ENCODE peak calls at places on chromosome 22, in ten cellular contexts. T is thoracic aorta, Z is Peyer's patch, M is tibial artery, H is HCT116, F is A673, I is Panc1, U is fibroblast of lung, C is lower lobe of right lung, P is small intestine. E is an unnamed sample.

GRCh38 chr22:30754971-30755759 is 60.5 kb downstream of the OSBP2 start:
- DNase-seq in T (no peak), Z (peak; percentile 57), M (peak; percentile 29), H (peak; percentile 66), F (peak; percentile 58), I (no peak), U (peak; percentile 75), C (no peak), P (peak; percentile 76), E (peak; percentile 45)

GRCh38 chr22:48950151-48950915 is 877.3 kb downstream of the BRD1 start:
- DNase-seq in T (no peak), Z (no peak), M (peak; percentile 11), H (no peak), F (no peak), I (no peak), U (no peak), C (no peak), P (no peak), E (no peak)

GRCh38 chr22:50675553-50676199 is 3.1 kb downstream of the SHANK3 start:
- DNase-seq in T (no peak), Z (no peak), M (no peak), H (no peak), F (no peak), I (no peak), U (no peak), C (no peak), P (no peak), E (no peak)

GRCh38 chr22:22798232-22798616 is 89.4 kb upstream of the IGLL5 start:
- DNase-seq in T (no peak), Z (no peak), M (no peak), H (no peak), F (no peak), I (no peak), U (no peak), C (no peak), P (no peak), E (no peak)

GRCh38 chr22:49404576-49405199 is 423.0 kb downstream of the BRD1 start:
- DNase-seq in T (no peak), Z (no peak), M (no peak), H (no peak), F (no peak), I (no peak), U (no peak), C (peak; percentile 38), P (no peak), E (no peak)

GRCh38 chr22:29195118-29195963 is 10.4 kb upstream of the EMID1 start:
- DNase-seq in T (no peak), Z (no peak), M (no peak), H (no peak), F (no peak), I (no peak), U (no peak), C (no peak), P (no peak), E (no peak)

GRCh38 chr22:48333816-48334735 is 1493.6 kb downstream of the BRD1 start:
- DNase-seq in T (no peak), Z (peak; percentile 28), M (no peak), H (no peak), F (no peak), I (no peak), U (no peak), C (peak; percentile 41), P (no peak), E (no peak)

GRCh38 chr22:39690901-39691620 is 120.5 kb downstream of the CACNA1I start:
- DNase-seq in T (no peak), Z (no peak), M (no peak), H (no peak), F (peak; percentile 38), I (no peak), U (no peak), C (no peak), P (no peak), E (no peak)

GRCh38 chr22:29842740-29843139 is 4.7 kb upstream of the ASCC2 start:
- DNase-seq in T (no peak), Z (no peak), M (peak; percentile 54), H (no peak), F (no peak), I (peak; percentile 67), U (peak; percentile 92), C (no peak), P (peak; percentile 2), E (no peak)

GRCh38 chr22:26573026-26573662 is 16.8 kb downstream of the TPST2 start:
- DNase-seq in T (no peak), Z (no peak), M (peak; percentile 55), H (no peak), F (peak; percentile 12), I (no peak), U (peak; percentile 21), C (peak; percentile 85), P (peak; percentile 63), E (no peak)

GRCh38 chr22:44539467-44540063 is 41.5 kb upstream of the RTL6 start:
- DNase-seq in T (no peak), Z (no peak), M (no peak), H (no peak), F (no peak), I (no peak), U (no peak), C (no peak), P (no peak), E (no peak)

GRCh38 chr22:43188829-43189545 is 2.1 kb upstream of the TTLL12 start:
- DNase-seq in T (no peak), Z (no peak), M (no peak), H (no peak), F (no peak), I (no peak), U (no peak), C (no peak), P (no peak), E (no peak)

GRCh38 chr22:49363526-49364230 is 464.0 kb downstream of the BRD1 start:
- DNase-seq in T (no peak), Z (no peak), M (no peak), H (no peak), F (no peak), I (no peak), U (no peak), C (peak; percentile 44), P (no peak), E (no peak)

GRCh38 chr22:23240639-23241389 is 60.5 kb downstream of the BCR start:
- DNase-seq in T (no peak), Z (no peak), M (no peak), H (no peak), F (peak; percentile 33), I (no peak), U (no peak), C (no peak), P (no peak), E (no peak)

GRCh38 chr22:30733081-30733680 is 38.5 kb downstream of the OSBP2 start:
- DNase-seq in T (no peak), Z (no peak), M (no peak), H (no peak), F (no peak), I (no peak), U (peak; percentile 88), C (no peak), P (no peak), E (no peak)

GRCh38 chr22:31945971-31946680 is 1.8 kb downstream of the YWHAH start:
- DNase-seq in T (no peak), Z (no peak), M (no peak), H (no peak), F (no peak), I (no peak), U (peak; percentile 31), C (no peak), P (peak; percentile 37), E (no peak)
- H3K27ac ChIP-seq in T (peak overlapping the region; percentile 89), Z (peak overlapping the region; percentile 97), M (peak overlapping the region; percentile 96), H (peak overlapping the region; percentile 98), F (peak overlapping the region; percentile 96), I (peak overlapping the region; percentile 90), U (peak overlapping the region; percentile 89), C (peak overlapping the region; percentile 96), P (peak overlapping the region; percentile 1), E (no peak overlapping the region)

GRCh38 chr22:38271101-38271500 is 1.7 kb downstream of the TMEM184B start:
- DNase-seq in T (no peak), Z (no peak), M (no peak), H (no peak), F (no peak), I (no peak), U (no peak), C (no peak), P (no peak), E (no peak)
- H3K27ac ChIP-seq in T (peak overlapping the region; percentile 93), Z (peak overlapping the region; percentile 10), M (peak overlapping the region; percentile 96), H (no peak overlapping the region), F (no peak overlapping the region), I (no peak overlapping the region), U (peak overlapping the region; percentile 23), C (peak overlapping the region; percentile 13), P (no peak overlapping the region), E (no peak overlapping the region)

GRCh38 chr22:37912171-37912570 is 6.1 kb downstream of the MICALL1 start:
- DNase-seq in T (no peak), Z (no peak), M (no peak), H (no peak), F (no peak), I (no peak), U (no peak), C (no peak), P (no peak), E (no peak)
- H3K27ac ChIP-seq in T (no peak overlapping the region), Z (no peak overlapping the region), M (peak overlapping the region; percentile 69), H (no peak overlapping the region), F (no peak overlapping the region), I (no peak overlapping the region), U (no peak overlapping the region), C (no peak overlapping the region), P (no peak overlapping the region), E (no peak overlapping the region)

GRCh38 chr22:35154937-35155387 is 89.0 kb downstream of the ISX start:
- DNase-seq in T (no peak), Z (peak; percentile 63), M (no peak), H (peak; percentile 57), F (peak; percentile 71), I (peak; percentile 17), U (peak; percentile 36), C (peak; percentile 56), P (peak; percentile 68), E (peak; percentile 86)

GRCh38 chr22:35160268-35160667 is 94.3 kb downstream of the ISX start:
- DNase-seq in T (no peak), Z (no peak), M (no peak), H (no peak), F (no peak), I (no peak), U (no peak), C (no peak), P (no peak), E (no peak)

GRCh38 chr22:35155403-35156025 is 89.6 kb downstream of the ISX start:
- DNase-seq in T (no peak), Z (no peak), M (no peak), H (no peak), F (peak; percentile 24), I (no peak), U (no peak), C (no peak), P (no peak), E (no peak)

GRCh38 chr22:35152316-35152715 is 86.4 kb downstream of the ISX start:
- DNase-seq in T (no peak), Z (no peak), M (no peak), H (no peak), F (no peak), I (no peak), U (no peak), C (no peak), P (no peak), E (no peak)

DNA sequence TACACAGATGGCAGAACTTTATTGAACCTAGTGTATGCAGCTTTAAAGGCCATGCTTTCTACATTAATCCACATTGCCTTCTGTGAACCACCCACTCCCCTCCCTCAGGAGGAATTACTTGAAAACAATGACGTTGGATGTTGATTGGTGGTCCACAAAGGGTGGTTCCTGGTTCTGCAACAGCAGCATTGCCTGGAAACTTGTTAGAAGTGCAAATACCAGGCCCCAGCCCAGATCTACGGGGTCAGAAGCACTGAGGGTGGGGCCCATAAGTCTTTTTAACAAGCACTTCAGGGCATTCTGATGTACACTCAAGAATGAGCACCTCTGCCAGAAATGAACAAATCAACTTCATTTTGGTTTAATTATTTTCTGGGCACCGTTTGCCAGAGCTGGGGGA is 91.0 kb downstream of the ISX start:
- DNase-seq in T (no peak), Z (no peak), M (no peak), H (no peak), F (no peak), I (no peak), U (no peak), C (no peak), P (no peak), E (no peak)
- H3K27ac ChIP-seq in T (no peak overlapping the region), Z (no peak overlapping the region), M (no peak overlapping the region), H (no peak overlapping the region), F (peak overlapping the region; percentile 4), I (no peak overlapping the region), U (no peak overlapping the region), C (peak overlapping the region; percentile 70), P (no peak overlapping the region), E (no peak overlapping the region)